ENCODE peak calls at places on chromosomes 6 and 20, in eight cellular contexts. F, E, M, H, Z, Q, K and U are unnamed samples.
A peak's percentile ranks its signal among the peaks of the same experiment; 100 is the strongest.

GRCh38 chr6:13280253-13280652 is 48.1 kb downstream of the TBC1D7 start:
- DNase-seq in F (no peak), E (no peak), M (no peak), H (no peak), Z (no peak), Q (no peak), K (no peak), U (no peak)

GRCh38 chr6:23654745-23655144 is 471.3 kb upstream of the NRSN1 start:
- DNase-seq in F (no peak), E (no peak), M (no peak), H (no peak), Z (no peak), Q (no peak), K (peak; percentile 22), U (no peak)

GRCh38 chr20:36498386-36499179 is 42.7 kb upstream of the MYL9 start:
- DNase-seq in F (no peak), E (no peak), M (no peak), H (no peak), Z (no peak), Q (no peak), K (no peak), U (no peak)

GRCh38 chr20:36493013-36493800 is 48.1 kb upstream of the MYL9 start:
- DNase-seq in F (no peak), E (no peak), M (peak; percentile 34), H (no peak), Z (no peak), Q (no peak), K (peak; percentile 28), U (no peak)

GRCh38 chr6:38730136-38730862 is 15.2 kb downstream of the DNAH8 start:
- DNase-seq in F (no peak), E (no peak), M (no peak), H (no peak), Z (no peak), Q (no peak), K (no peak), U (no peak)

GRCh38 chr6:153031335-153031955 is 28.9 kb upstream of the MTRF1L start:
- DNase-seq in F (no peak), E (no peak), M (peak; percentile 7), H (no peak), Z (no peak), Q (no peak), K (peak; percentile 55), U (no peak)

GRCh38 chr6:56683882-56684281 is 41.2 kb upstream of the DST start:
- DNase-seq in F (no peak), E (no peak), M (peak; percentile 46), H (no peak), Z (no peak), Q (no peak), K (peak; percentile 79), U (no peak)

GRCh38 chr6:147170269-147170668 is 33.9 kb upstream of the STXBP5 start:
- DNase-seq in F (no peak), E (no peak), M (no peak), H (no peak), Z (no peak), Q (no peak), K (no peak), U (no peak)

GRCh38 chr20:32621071-32621913 is 36.2 kb upstream of the NOL4L start:
- DNase-seq in F (no peak), E (no peak), M (no peak), H (no peak), Z (no peak), Q (no peak), K (no peak), U (no peak)

GRCh38 chr20:53077373-53078205 is 105.4 kb downstream of the TSHZ2 start:
- DNase-seq in F (no peak), E (peak; percentile 53), M (peak; percentile 60), H (no peak), Z (peak; percentile 52), Q (no peak), K (no peak), U (peak; percentile 45)

GRCh38 chr6:10587694-10588392 is 66.7 kb downstream of the GCNT2 start:
- DNase-seq in F (no peak), E (no peak), M (no peak), H (no peak), Z (no peak), Q (no peak), K (no peak), U (no peak)

GRCh38 chr6:90296346-90297123 is at the start of gene BACH2:
- DNase-seq in F (peak; percentile 95), E (peak; percentile 94), M (peak; percentile 78), H (peak; percentile 93), Z (peak; percentile 95), Q (peak; percentile 93), K (peak; percentile 67), U (peak; percentile 93)

GRCh38 chr6:169028343-169028742 is 225.3 kb downstream of the THBS2 start:
- DNase-seq in F (no peak), E (no peak), M (no peak), H (no peak), Z (no peak), Q (no peak), K (no peak), U (no peak)

GRCh38 chr6:55185144-55185543 is 10.8 kb downstream of the HCRTR2 start:
- DNase-seq in F (no peak), E (no peak), M (no peak), H (no peak), Z (no peak), Q (no peak), K (no peak), U (no peak)

GRCh38 chr6:134928151-134928917 is 21.6 kb downstream of the ALDH8A1 start:
- DNase-seq in F (no peak), E (no peak), M (no peak), H (no peak), Z (no peak), Q (no peak), K (no peak), U (no peak)

GRCh38 chr6:22253955-22254655 is 42.7 kb downstream of the PRL start:
- DNase-seq in F (no peak), E (no peak), M (no peak), H (no peak), Z (no peak), Q (no peak), K (no peak), U (no peak)

GRCh38 chr6:157520117-157520406 is 139.1 kb downstream of the ZDHHC14 start:
- DNase-seq in F (no peak), E (no peak), M (no peak), H (no peak), Z (no peak), Q (no peak), K (no peak), U (no peak)

GRCh38 chr6:35711731-35712130 is 23.0 kb upstream of the FKBP5 start:
- DNase-seq in F (peak; percentile 9), E (no peak), M (no peak), H (no peak), Z (no peak), Q (peak; percentile 0), K (no peak), U (no peak)

GRCh38 chr20:18326990-18327389 is 38.7 kb downstream of the ZNF133 start:
- DNase-seq in F (no peak), E (no peak), M (no peak), H (no peak), Z (no peak), Q (no peak), K (no peak), U (no peak)

GRCh38 chr20:18331694-18332093 is 43.4 kb downstream of the ZNF133 start:
- DNase-seq in F (no peak), E (no peak), M (no peak), H (no peak), Z (no peak), Q (no peak), K (no peak), U (no peak)
- H3K9me3 ChIP-seq in F (peaks cover 2% of the 10 kb centered on the region), E (no peaks in the 10 kb centered on the region), M (no peaks in the 10 kb centered on the region), H (peaks cover 44% of the 10 kb centered on the region), Z (no peaks in the 10 kb centered on the region), Q (peaks cover 8% of the 10 kb centered on the region), K (peaks cover 19% of the 10 kb centered on the region), U (no peaks in the 10 kb centered on the region)

GRCh38 chr6:154242617-154243357 is 113.8 kb downstream of the IPCEF1 start:
- DNase-seq in F (no peak), E (no peak), M (no peak), H (no peak), Z (no peak), Q (no peak), K (no peak), U (no peak)

GRCh38 chr6:154247119-154247814 is 109.3 kb downstream of the IPCEF1 start:
- DNase-seq in F (no peak), E (no peak), M (peak; percentile 44), H (no peak), Z (no peak), Q (no peak), K (no peak), U (no peak)

GRCh38 chr6:154243793-154244768 is 112.5 kb downstream of the IPCEF1 start:
- DNase-seq in F (no peak), E (no peak), M (no peak), H (no peak), Z (no peak), Q (no peak), K (no peak), U (no peak)

GRCh38 chr6:154246723-154247118 is 109.9 kb downstream of the IPCEF1 start:
- DNase-seq in F (no peak), E (no peak), M (no peak), H (no peak), Z (no peak), Q (no peak), K (no peak), U (no peak)

DNA sequence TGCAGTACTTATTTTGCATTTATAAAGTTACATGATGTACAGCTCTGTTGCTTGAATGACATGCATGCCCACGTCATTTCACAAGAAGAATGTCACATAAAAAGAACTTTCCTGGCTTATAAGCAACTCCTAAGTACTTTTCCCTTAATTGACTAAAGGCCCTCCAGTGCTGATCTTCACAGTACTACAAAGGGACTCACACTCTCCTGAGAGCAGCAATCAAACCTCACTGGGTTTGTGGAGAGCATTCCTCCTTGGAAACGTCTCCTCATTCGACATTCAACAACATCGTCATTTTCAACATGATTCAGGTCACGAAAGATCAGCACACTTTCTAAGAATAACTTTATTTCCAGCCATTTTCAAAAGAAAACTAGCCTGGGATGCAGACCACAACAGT is 111.1 kb downstream of the IPCEF1 start:
- DNase-seq in F (no peak), E (no peak), M (no peak), H (no peak), Z (no peak), Q (no peak), K (no peak), U (no peak)
- TF ChIP-seq CTCF in F (no peak), E (no peak), M (no peak), H (no peak), Z (no peak), Q (no peak), K (no peak), U (no peak)

GRCh38 chr6:165082631-165083030 is 226.8 kb downstream of the C6orf118 start:
- DNase-seq in F (no peak), E (no peak), M (no peak), H (no peak), Z (no peak), Q (no peak), K (no peak), U (no peak)
- H3K9me3 ChIP-seq in F (no peaks in the 10 kb centered on the region), E (no peaks in the 10 kb centered on the region), M (peaks cover 3% of the 10 kb centered on the region), H (no peaks in the 10 kb centered on the region), Z (no peaks in the 10 kb centered on the region), Q (no peaks in the 10 kb centered on the region), K (no peaks in the 10 kb centered on the region), U (no peaks in the 10 kb centered on the region)

DNA sequence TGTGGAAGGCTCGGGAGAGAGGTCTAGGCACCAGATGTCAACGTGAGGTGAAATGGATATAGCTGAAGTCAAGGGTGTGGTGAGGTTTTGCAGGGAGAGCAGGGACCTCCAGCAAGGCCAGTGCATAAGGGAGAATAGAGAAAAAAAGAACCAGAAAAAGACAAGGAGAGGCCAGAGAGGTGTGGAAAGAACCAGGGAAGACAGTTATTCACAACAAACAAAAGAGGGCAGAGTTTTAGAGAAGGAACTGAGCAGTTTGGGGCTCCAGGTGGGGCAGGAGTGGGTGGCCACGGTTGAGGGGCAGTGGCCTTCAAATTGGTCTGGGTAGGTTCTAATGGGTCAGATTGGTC is 11.6 kb upstream of the NQO2 start:
- DNase-seq in F (no peak), E (no peak), M (no peak), H (no peak), Z (no peak), Q (no peak), K (no peak), U (no peak)
- TF ChIP-seq CTCF in F (no peak), E (no peak), M (no peak), H (no peak), Z (no peak), Q (no peak), K (no peak), U (no peak)